ENCODE peak calls at places on chromosomes 12 and 14, in six cellular contexts. S is RWPE1; E is GM20000; H is ovary; J is CD4-positive, alpha-beta T cell; N is suprapubic skin. Q is an unnamed sample.
A peak's percentile ranks its signal among the peaks of the same experiment; 100 is the strongest.

GRCh38 chr12:125403145-125403789 is 338.0 kb downstream of the AACS start:
- DNase-seq in J (no peak), S (peak; percentile 8), E (peak; percentile 25), H (no peak), N (no peak), Q (no peak)

GRCh38 chr12:120669055-120669828 is 17.7 kb upstream of the MLEC start:
- DNase-seq in H (peak; percentile 59), S (no peak), J (no peak), E (peak; percentile 50), N (no peak), Q (no peak)

GRCh38 chr14:70515796-70516195 is 19.0 kb downstream of the ADAM20 start:
- DNase-seq in E (no peak), N (no peak), J (no peak), H (no peak), S (no peak), Q (no peak)

GRCh38 chr12:1551496-1551895 is 42.9 kb downstream of the FBXL14 start:
- DNase-seq in J (no peak), H (no peak), N (no peak), E (no peak), S (no peak), Q (no peak)

GRCh38 chr14:77862154-77862783 is 62.4 kb downstream of the ADCK1 start:
- DNase-seq in N (peak; percentile 82), E (peak; percentile 80), J (peak; percentile 81), S (peak; percentile 80), H (peak; percentile 47), Q (peak; percentile 89)

GRCh38 chr12:88445715-88446393 is 134.4 kb downstream of the KITLG start:
- DNase-seq in J (no peak), E (no peak), S (no peak), N (no peak), H (no peak), Q (no peak)

GRCh38 chr12:121238604-121239334 is 28.8 kb downstream of the P2RX4 start:
- DNase-seq in H (no peak), N (no peak), S (no peak), E (no peak), J (no peak), Q (no peak)

GRCh38 chr12:121803861-121804416 is at the start of gene SETD1B:
- DNase-seq in N (peak; percentile 74), J (peak; percentile 58), S (no peak), H (peak; percentile 67), E (peak; percentile 70), Q (no peak)

GRCh38 chr14:49581209-49581960 is 4.8 kb downstream of the RPS29 start:
- DNase-seq in J (no peak), N (no peak), H (no peak), E (no peak), S (no peak), Q (no peak)

GRCh38 chr12:76340680-76341435 is 7.4 kb downstream of the BBS10 start:
- DNase-seq in H (no peak), S (no peak), N (no peak), E (no peak), J (no peak), Q (no peak)

DNA sequence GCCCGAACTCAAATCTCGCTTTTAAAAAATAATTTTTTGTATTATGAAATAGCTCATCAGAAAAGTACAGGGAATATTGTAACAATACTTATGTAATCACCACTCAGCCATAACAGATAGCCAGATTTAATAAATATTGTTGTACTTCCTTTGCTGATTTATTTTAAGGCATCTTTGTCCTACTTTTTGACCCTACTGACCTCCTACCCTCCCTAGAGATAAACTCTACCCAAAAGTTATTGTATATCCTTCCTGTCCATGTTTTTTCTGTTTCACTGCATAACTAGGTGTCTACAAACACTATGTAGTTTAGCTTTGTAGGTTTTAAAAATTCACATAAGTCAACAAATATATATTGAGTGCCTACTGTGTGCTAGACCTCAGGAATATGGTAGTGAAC is 25.1 kb downstream of the SOCS2 start:
- DNase-seq in E (no peak), S (no peak), J (no peak), H (no peak), N (no peak), Q (no peak)
- TF ChIP-seq CTCF in E (no peak), S (no peak), J (no peak), H (no peak), N (no peak), Q (no peak)

GRCh38 chr14:106460916-106461315 is 934.5 kb downstream of the TMEM121 start:
- DNase-seq in J (no peak), N (no peak), E (no peak), H (no peak), S (no peak), Q (no peak)

GRCh38 chr14:106455026-106455425 is 928.6 kb downstream of the TMEM121 start:
- DNase-seq in H (no peak), N (no peak), J (no peak), E (no peak), S (no peak), Q (no peak)

GRCh38 chr14:106459971-106460730 is 933.8 kb downstream of the TMEM121 start:
- DNase-seq in H (no peak), S (peak; percentile 3), J (peak; percentile 68), E (peak; percentile 80), N (no peak), Q (no peak)
- TF ChIP-seq CTCF in H (no peak), S (peak; percentile 17), J (peak; percentile 87), E (peak; percentile 32), N (peak; percentile 19), Q (no peak)

DNA sequence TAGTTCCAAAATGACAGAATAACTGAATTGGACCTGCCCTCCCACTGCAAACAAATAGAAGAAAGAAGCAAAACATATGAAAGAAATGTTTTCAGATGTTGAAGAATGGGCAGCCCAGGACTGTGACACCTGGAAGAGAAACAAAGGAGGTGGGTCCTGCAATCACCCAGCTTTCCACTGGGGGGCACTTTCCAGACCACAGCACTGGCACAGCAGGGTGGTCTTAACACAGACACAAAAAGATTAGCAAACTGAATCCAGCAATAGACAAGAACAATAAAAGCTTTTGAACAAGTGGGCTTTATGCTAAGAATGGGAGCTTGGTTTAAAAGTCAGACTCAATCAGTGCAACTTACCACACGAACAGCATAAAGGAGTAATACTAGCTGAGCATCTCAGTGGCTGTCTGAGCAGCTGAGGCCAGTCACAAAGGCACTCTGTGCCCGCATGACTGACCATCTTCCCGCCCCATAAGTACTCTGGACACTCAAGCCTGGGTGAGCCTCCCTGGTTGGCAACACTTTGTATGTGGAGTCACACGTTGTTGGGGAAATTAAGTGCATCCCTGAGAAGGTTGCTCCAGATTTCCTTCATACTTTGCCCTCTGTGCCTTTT is 27.7 kb downstream of the JKAMP start:
- DNase-seq in J (no peak), E (peak; percentile 30), H (no peak), N (no peak), S (peak; percentile 12), Q (peak; percentile 26)
- TF ChIP-seq CTCF in J (peak; percentile 31), E (peak; percentile 27), H (no peak), N (no peak), S (peak; percentile 24), Q (peak; percentile 66)

GRCh38 chr14:21103710-21104447 is 3.0 kb downstream of the TMEM253 start:
- DNase-seq in J (peak; percentile 93), N (peak; percentile 98), E (peak; percentile 96), H (peak; percentile 95), S (peak; percentile 95), Q (peak; percentile 91)
- TF ChIP-seq CTCF in J (no peak), N (peak; percentile 87), E (peak; percentile 75), H (peak; percentile 92), S (no peak), Q (peak; percentile 81)

DNA sequence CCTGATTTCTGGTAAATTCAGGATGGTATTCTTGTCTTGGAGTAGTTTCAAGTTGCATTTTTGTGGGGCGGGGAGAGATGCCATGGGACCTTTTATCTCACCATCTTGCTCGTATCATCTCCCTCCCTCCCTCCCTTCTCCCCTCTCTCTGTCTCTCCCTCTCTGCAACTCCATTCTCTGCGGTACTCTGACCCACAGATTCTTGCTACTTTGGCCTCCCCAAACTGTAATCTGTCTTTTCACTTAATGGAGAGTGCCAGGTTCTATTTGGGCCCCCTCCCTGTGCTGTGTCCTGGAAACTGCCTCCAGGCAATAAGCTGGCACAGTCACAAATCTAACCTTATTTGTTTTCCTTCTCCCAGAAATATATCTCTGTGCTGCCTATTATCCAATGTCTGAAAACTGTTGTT is 175.2 kb downstream of the PAWR start:
- DNase-seq in E (no peak), H (no peak), N (no peak), J (no peak), S (no peak), Q (no peak)
- TF ChIP-seq CTCF in E (no peak), H (no peak), N (no peak), J (no peak), S (no peak), Q (no peak)